ENCODE peak calls at places on chromosomes 3 and 15, in seven cellular contexts. B, L, F, W, C, V and R are unnamed samples.

GRCh38 chr15:35289029-35289617 is 204.0 kb upstream of the NANOGP8 start:
- DNase-seq in B (peak), W (peak), F (peak), C (peak), V (peak), L (peak), R (peak)

GRCh38 chr15:26889298-26889898 is 22.5 kb downstream of the GABRA5 start:
- DNase-seq in F (peak), L (peak), B (peak), V (no peak), W (peak), C (peak), R (peak)

GRCh38 chr15:77897896-77898406 is 179.6 kb downstream of the TBC1D2B start:
- DNase-seq in W (no peak), L (no peak), V (no peak), F (no peak), C (no peak), B (no peak), R (no peak)

GRCh38 chr3:41188291-41188690 is 11.0 kb upstream of the CTNNB1 start:
- DNase-seq in W (no peak), V (no peak), F (no peak), C (no peak), B (no peak), L (no peak), R (no peak)

GRCh38 chr15:85142324-85142723 is 160.7 kb downstream of the PDE8A start:
- DNase-seq in F (no peak), W (peak), L (no peak), B (no peak), V (peak), C (no peak), R (no peak)

GRCh38 chr3:73542127-73542526 is 82.6 kb downstream of the PDZRN3 start:
- DNase-seq in V (no peak), L (no peak), W (no peak), B (no peak), C (no peak), F (no peak), R (no peak)

GRCh38 chr3:4776980-4777581 is 202.2 kb upstream of the BHLHE40 start:
- DNase-seq in W (peak), F (no peak), B (no peak), V (peak), C (no peak), L (no peak), R (no peak)

GRCh38 chr3:183117046-183117445 is 17.8 kb upstream of the MCCC1 start:
- DNase-seq in F (no peak), C (no peak), V (no peak), W (no peak), B (no peak), L (no peak), R (no peak)

GRCh38 chr3:99918720-99919119 is 101.1 kb downstream of the CMSS1 start:
- DNase-seq in L (no peak), C (no peak), F (no peak), B (no peak), W (no peak), V (no peak), R (no peak)

GRCh38 chr3:13073042-13073906 is at the start of gene IQSEC1:
- DNase-seq in V (no peak), C (peak), B (peak), L (peak), F (peak), W (no peak), R (peak)

GRCh38 chr3:173977747-173978146 is 580.2 kb downstream of the NLGN1 start:
- DNase-seq in B (no peak), F (no peak), V (no peak), C (no peak), L (no peak), W (peak), R (no peak)

GRCh38 chr3:101675709-101676218 is 1.2 kb downstream of the ZBTB11 start:
- DNase-seq in C (no peak), B (no peak), L (no peak), W (no peak), F (no peak), V (no peak), R (peak)

GRCh38 chr15:64134322-64134829 is 17.2 kb upstream of the SNX22 start:
- DNase-seq in L (no peak), B (no peak), V (no peak), F (no peak), W (no peak), C (no peak), R (no peak)

GRCh38 chr3:15269091-15269989 is 63.0 kb downstream of the SH3BP5 start:
- DNase-seq in V (peak), C (no peak), W (peak), F (no peak), L (no peak), B (no peak), R (no peak)

GRCh38 chr15:61871926-61872522 is 188.2 kb downstream of the VPS13C start:
- DNase-seq in F (peak), W (peak), L (peak), C (peak), B (no peak), V (no peak), R (peak)

GRCh38 chr3:12708584-12709192 is 44.8 kb upstream of the RAF1 start:
- DNase-seq in V (peak), W (peak), L (no peak), B (no peak), C (no peak), F (no peak), R (no peak)

GRCh38 chr3:77746892-77747291 is 707.0 kb downstream of the ROBO2 start:
- DNase-seq in W (no peak), V (no peak), B (no peak), C (no peak), L (no peak), F (peak), R (no peak)

GRCh38 chr15:58546635-58547627 is 115.1 kb downstream of the LIPC start:
- DNase-seq in V (peak), W (peak), L (no peak), C (no peak), F (no peak), B (no peak), R (no peak)

GRCh38 chr3:157312366-157312745 is 124.3 kb upstream of the PTX3 start:
- DNase-seq in V (no peak), L (no peak), W (no peak), B (no peak), F (no peak), C (no peak), R (no peak)

GRCh38 chr15:41161336-41161735 is 45.3 kb upstream of the INO80 start:
- DNase-seq in C (no peak), B (no peak), F (no peak), L (no peak), W (peak), V (peak), R (no peak)

GRCh38 chr3:128499724-128500275 is 6.8 kb upstream of the GATA2 start:
- DNase-seq in W (no peak), V (no peak), F (no peak), B (no peak), C (no peak), L (no peak), R (no peak)

GRCh38 chr3:139534992-139535879 is 4.3 kb downstream of the RBP1 start:
- DNase-seq in L (peak), V (peak), C (no peak), F (no peak), W (peak), B (no peak), R (no peak)

GRCh38 chr15:56699743-56700142 is 33.6 kb downstream of the ZNF280D start:
- DNase-seq in B (no peak), C (no peak), L (no peak), F (no peak), V (no peak), W (no peak), R (no peak)

GRCh38 chr3:188433526-188433855 is 279.5 kb downstream of the LPP start:
- DNase-seq in V (no peak), W (no peak), F (no peak), C (no peak), B (no peak), L (no peak), R (no peak)

GRCh38 chr3:116341916-116342315 is 103.4 kb downstream of the LSAMP start:
- DNase-seq in B (no peak), F (no peak), L (no peak), C (peak), W (no peak), V (no peak), R (no peak)

GRCh38 chr3:154421067-154421466 is 8.9 kb downstream of the GPR149 start:
- DNase-seq in C (peak), B (peak), W (peak), L (peak), F (peak), V (no peak), R (peak)

GRCh38 chr15:55526559-55527036 is 18.6 kb upstream of the DNAAF4 start:
- DNase-seq in V (no peak), C (peak), W (peak), L (peak), B (no peak), F (peak), R (peak)

GRCh38 chr15:44159492-44159891 is 35.6 kb downstream of the FRMD5 start:
- DNase-seq in L (peak), C (no peak), B (no peak), W (no peak), F (no peak), V (no peak), R (no peak)

GRCh38 chr15:39077998-39078397 is 502.9 kb upstream of the THBS1 start:
- DNase-seq in C (no peak), L (no peak), W (no peak), F (no peak), B (no peak), V (no peak), R (no peak)

GRCh38 chr15:78224024-78224413 is 10.3 kb downstream of the ACSBG1 start:
- DNase-seq in L (no peak), V (no peak), W (no peak), B (no peak), C (no peak), F (peak), R (no peak)

GRCh38 chr3:190655933-190656332 is 142.0 kb downstream of the IL1RAP start:
- DNase-seq in L (no peak), B (no peak), F (no peak), W (no peak), C (no peak), V (no peak), R (no peak)
- H2AFZ ChIP-seq in L (no peak), B (no peak), F (no peak), W (no peak), C (no peak), V (no peak), R (no peak)

DNA sequence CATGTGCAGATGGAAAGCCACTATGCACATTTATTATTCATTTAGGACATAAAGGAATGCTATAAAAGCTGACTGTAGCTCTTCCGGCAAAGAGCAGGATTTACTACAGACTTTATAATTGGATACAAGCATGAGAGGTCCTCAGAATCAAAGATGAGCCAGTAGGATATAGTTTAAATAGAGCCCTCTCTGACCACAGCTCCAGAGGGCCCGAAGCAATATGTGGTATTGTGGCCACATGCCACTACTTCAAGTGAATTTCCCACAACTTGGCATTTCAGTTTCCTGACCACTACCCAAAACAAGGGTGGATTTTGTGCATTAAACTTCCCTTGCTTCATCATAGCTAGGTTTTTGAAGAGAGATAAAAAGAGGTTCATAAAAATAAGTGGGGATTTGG is 140.9 kb downstream of the ATP8B4 start:
- DNase-seq in C (no peak), L (no peak), V (no peak), F (no peak), W (no peak), B (no peak), R (no peak)
- H3K4me3 ChIP-seq in C (no peak), L (no peak), V (no peak), F (no peak), W (no peak), B (no peak), R (no peak)

DNA sequence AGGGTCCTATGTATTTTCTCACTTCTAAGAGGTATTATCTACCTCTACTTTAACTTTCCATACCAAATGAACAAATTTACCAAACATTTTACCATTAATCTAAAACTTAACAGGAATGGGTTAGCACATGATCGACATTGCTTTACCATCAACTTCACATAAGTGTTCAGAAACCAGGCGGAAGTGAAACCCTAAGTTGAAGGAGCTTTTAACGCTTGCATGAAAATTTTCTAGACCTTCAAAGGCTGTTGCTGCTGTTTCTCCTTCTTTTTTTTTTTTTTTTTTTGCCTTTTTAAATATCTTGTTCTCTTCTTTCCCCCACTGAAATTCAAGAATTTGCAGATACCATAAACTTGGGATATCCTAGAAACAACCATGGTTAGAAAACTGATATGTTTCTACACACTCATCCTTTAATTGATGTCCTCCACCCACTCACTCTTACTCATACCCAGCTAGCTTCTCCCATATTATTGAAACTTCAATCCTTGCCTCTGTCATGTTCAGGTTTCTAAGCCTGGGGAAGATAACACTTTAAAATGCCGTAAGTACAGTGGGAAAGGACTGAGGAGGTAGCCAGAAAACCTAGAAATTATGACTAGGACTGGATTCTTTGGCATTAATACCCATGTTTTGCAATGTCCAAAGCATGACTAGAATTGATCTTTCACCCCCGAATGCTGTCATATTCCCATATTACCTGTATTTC is 24.7 kb downstream of the MYO5A start:
- DNase-seq in L (no peak), F (peak), B (no peak), V (no peak), W (no peak), C (no peak), R (peak)
- H2AFZ ChIP-seq in L (no peak), F (no peak), B (no peak), V (no peak), W (no peak), C (no peak), R (peak)

DNA sequence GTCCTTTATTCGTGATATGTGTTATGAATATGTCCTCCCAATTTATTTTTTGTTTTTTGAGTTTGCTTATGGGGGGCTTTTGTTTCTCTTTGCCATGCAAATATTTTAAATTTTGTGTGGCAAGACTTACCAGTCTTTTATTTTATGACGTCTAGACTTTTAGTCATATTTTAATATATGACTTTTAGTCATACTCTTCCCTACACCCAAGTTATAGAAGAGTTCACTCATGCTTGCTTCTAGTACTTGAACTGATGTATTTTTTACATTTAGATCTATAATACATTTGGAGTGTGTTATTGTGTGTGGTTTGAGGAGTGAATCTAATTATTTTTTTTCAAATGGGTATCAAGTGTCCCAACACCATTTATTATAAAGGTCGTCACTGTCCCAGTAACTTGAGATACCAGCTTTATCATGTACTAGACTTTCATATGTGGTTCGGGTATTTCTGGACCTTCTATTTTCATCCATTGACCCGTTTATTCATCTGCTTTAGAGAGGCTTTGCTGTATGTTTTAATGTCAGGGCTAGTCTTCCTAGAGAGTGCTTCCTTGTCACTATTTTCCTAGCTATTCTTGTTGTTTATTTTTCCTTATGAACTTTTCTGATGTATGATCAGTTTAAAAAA is 775 bp downstream of the PARP15 start:
- DNase-seq in F (no peak), V (no peak), B (no peak), L (no peak), C (no peak), W (no peak), R (no peak)
- H3K4me3 ChIP-seq in F (no peak), V (no peak), B (no peak), L (peak), C (peak), W (no peak), R (peak)